ENCODE peak calls at places on chromosomes 1 and 21, in eight cellular contexts. V, F, S, N, C, B, P and Q are unnamed samples.

GRCh38 chr1:66464802-66465201 is 69.2 kb upstream of the SGIP1 start:
- DNase-seq in F (peak), S (peak), P (no peak), B (no peak), C (peak), V (peak), N (no peak), Q (no peak)

GRCh38 chr1:192581131-192581927 is 5.8 kb downstream of the RGS1 start:
- DNase-seq in V (no peak), P (no peak), C (no peak), S (no peak), B (no peak), F (no peak), N (no peak), Q (no peak)

GRCh38 chr1:203129501-203130231 is 2.1 kb downstream of the ADORA1 start:
- DNase-seq in C (no peak), S (no peak), B (peak), V (no peak), N (peak), F (peak), P (no peak), Q (no peak)

GRCh38 chr1:32539584-32540571 is 651 bp downstream of the ZBTB8A start:
- DNase-seq in C (peak), P (no peak), V (no peak), F (peak), S (peak), N (peak), B (peak), Q (peak)

GRCh38 chr1:43350976-43351375 is 7.8 kb upstream of the CDC20 start:
- DNase-seq in F (no peak), V (no peak), N (no peak), P (no peak), C (no peak), B (no peak), S (no peak), Q (no peak)

GRCh38 chr1:115062542-115063004 is 26.7 kb downstream of the TSPAN2 start:
- DNase-seq in F (peak), C (peak), P (peak), B (peak), N (no peak), V (no peak), S (no peak), Q (peak)

GRCh38 chr21:41597811-41598231 is 89.9 kb upstream of the TMPRSS2 start:
- DNase-seq in P (no peak), B (no peak), F (no peak), N (no peak), V (no peak), S (no peak), C (no peak), Q (no peak)

GRCh38 chr21:39334611-39335010 is 14.3 kb downstream of the HMGN1 start:
- DNase-seq in V (no peak), C (no peak), N (no peak), P (no peak), F (no peak), S (no peak), B (no peak), Q (no peak)

GRCh38 chr21:46295177-46295711 is 9.1 kb downstream of the YBEY start:
- DNase-seq in P (no peak), F (peak), C (peak), V (no peak), S (no peak), N (no peak), B (no peak), Q (no peak)

GRCh38 chr1:201455098-201455497 is 13.9 kb downstream of the PHLDA3 start:
- DNase-seq in C (no peak), P (no peak), B (no peak), S (no peak), F (no peak), N (no peak), V (no peak), Q (no peak)

GRCh38 chr1:37325509-37326437 is 148.6 kb upstream of the ZC3H12A start:
- DNase-seq in N (no peak), V (no peak), B (no peak), P (no peak), S (no peak), C (no peak), F (no peak), Q (no peak)

GRCh38 chr1:38990401-38990745 is 703 bp upstream of the AKIRIN1 start:
- DNase-seq in V (no peak), S (peak), N (no peak), B (no peak), C (peak), F (no peak), P (no peak), Q (no peak)

GRCh38 chr1:91018006-91018405 is 3.8 kb downstream of the ZNF644 start:
- DNase-seq in S (no peak), V (no peak), N (no peak), F (peak), C (peak), B (peak), P (no peak), Q (no peak)

GRCh38 chr1:37032660-37033354 is 1.5 kb downstream of the GRIK3 start:
- DNase-seq in C (no peak), B (peak), N (no peak), S (no peak), V (no peak), P (no peak), F (no peak), Q (no peak)